ENCODE peak calls at places on chromosomes 6 and 20, in ten cellular contexts. U, C, W, K, S, F, G, J, N and M are unnamed samples.

GRCh38 chr6:1479095-1479494 is 89.7 kb downstream of the FOXF2 start:
- DNase-seq in C (no peak), N (no peak), W (no peak), S (no peak), G (no peak), F (no peak), J (no peak), K (no peak), U (no peak), M (no peak)

GRCh38 chr6:112188906-112189305 is 65.5 kb downstream of the LAMA4 start:
- DNase-seq in G (no peak), U (no peak), N (no peak), W (no peak), J (no peak), S (no peak), K (no peak), C (no peak), F (no peak), M (no peak)

GRCh38 chr6:6384520-6384919 is 64.1 kb upstream of the F13A1 start:
- DNase-seq in F (no peak), C (no peak), J (no peak), K (no peak), N (no peak), S (no peak), G (no peak), U (no peak), W (no peak), M (no peak)

GRCh38 chr20:48682529-48683385 is 145.0 kb downstream of the PREX1 start:
- DNase-seq in J (no peak), S (peak), K (peak), G (peak), U (peak), N (peak), C (peak), W (no peak), F (no peak), M (peak)

GRCh38 chr20:4227085-4227821 is 211.9 kb upstream of the RNF24 start:
- DNase-seq in J (no peak), U (peak), C (no peak), N (no peak), S (peak), F (no peak), G (no peak), K (no peak), W (peak), M (no peak)

GRCh38 chr6:3390698-3391097 is 66.2 kb downstream of the SLC22A23 start:
- DNase-seq in W (peak), F (peak), N (peak), S (peak), C (peak), K (peak), J (peak), G (no peak), U (peak), M (no peak)

GRCh38 chr6:157928428-157928827 is 53.2 kb upstream of the SYNJ2 start:
- DNase-seq in G (no peak), W (no peak), F (no peak), K (no peak), N (no peak), S (no peak), U (no peak), C (no peak), J (no peak), M (peak)

GRCh38 chr6:31636698-31637596 is 15.5 kb downstream of the BAG6 start:
- DNase-seq in W (no peak), U (peak), C (no peak), S (no peak), G (no peak), K (no peak), J (no peak), N (no peak), F (no peak), M (peak)

GRCh38 chr6:29763491-29764289 is 40.5 kb downstream of the HLA-F start:
- DNase-seq in W (no peak), U (no peak), J (no peak), S (no peak), G (no peak), N (no peak), F (no peak), K (no peak), C (no peak), M (no peak)

GRCh38 chr6:8539446-8539845 is 104.1 kb upstream of the SLC35B3 start:
- DNase-seq in J (no peak), C (no peak), N (no peak), G (no peak), F (peak), S (no peak), W (peak), U (no peak), K (no peak), M (no peak)

GRCh38 chr6:26031595-26032386 is 55.4 kb upstream of the HFE start:
- DNase-seq in U (peak), F (peak), S (peak), G (peak), J (peak), W (peak), K (peak), N (peak), C (peak), M (peak)

GRCh38 chr20:9498322-9498721 is 16.1 kb upstream of the LAMP5 start:
- DNase-seq in F (no peak), U (no peak), N (no peak), G (no peak), S (no peak), W (peak), J (no peak), C (no peak), K (no peak), M (no peak)

GRCh38 chr20:23582293-23582692 is 14.0 kb upstream of the CST9L start:
- DNase-seq in G (no peak), U (no peak), J (peak), W (no peak), S (no peak), C (no peak), F (no peak), K (no peak), N (no peak), M (no peak)

GRCh38 chr6:13528777-13529343 is 41.5 kb upstream of the GFOD1 start:
- DNase-seq in J (peak), C (no peak), G (no peak), K (no peak), N (no peak), F (no peak), S (no peak), W (no peak), U (no peak), M (no peak)

GRCh38 chr6:157110620-157111019 is 212.7 kb downstream of the TMEM242 start:
- DNase-seq in W (peak), G (no peak), U (no peak), K (no peak), N (no peak), S (no peak), F (no peak), J (no peak), C (no peak), M (no peak)

GRCh38 chr6:155303361-155303870 is 10.9 kb downstream of the TFB1M start:
- DNase-seq in U (no peak), C (no peak), K (no peak), G (no peak), F (no peak), W (no peak), N (no peak), J (no peak), S (no peak), M (no peak)

GRCh38 chr20:35093245-35093884 is 758 bp upstream of the TRPC4AP start:
- DNase-seq in C (no peak), J (no peak), K (no peak), W (peak), S (peak), F (no peak), U (no peak), G (no peak), N (no peak), M (no peak)

GRCh38 chr6:90483116-90483839 is 103.6 kb downstream of the MAP3K7 start:
- DNase-seq in U (no peak), J (no peak), F (no peak), W (no peak), S (no peak), C (no peak), N (no peak), G (no peak), K (no peak), M (no peak)

GRCh38 chr6:56386717-56387116 is 139.3 kb upstream of the COL21A1 start:
- DNase-seq in W (no peak), F (no peak), S (no peak), U (no peak), C (no peak), K (no peak), J (no peak), N (no peak), G (no peak), M (no peak)

GRCh38 chr20:10863337-10864060 is 189.7 kb upstream of the JAG1 start:
- DNase-seq in J (no peak), G (no peak), C (no peak), N (peak), F (peak), S (peak), K (no peak), U (peak), W (peak), M (no peak)

GRCh38 chr6:159056432-159056831 is 11.6 kb upstream of the TAGAP start:
- DNase-seq in G (no peak), N (no peak), U (no peak), S (no peak), F (no peak), J (no peak), K (no peak), W (no peak), C (no peak), M (no peak)

GRCh38 chr6:131952886-131953509 is 1.8 kb upstream of the CCN2 start:
- DNase-seq in C (no peak), F (no peak), S (no peak), G (no peak), K (no peak), W (no peak), J (no peak), N (no peak), U (no peak), M (no peak)

GRCh38 chr20:3239026-3239866 is at the start of gene SLC4A11:
- DNase-seq in N (peak), S (peak), G (no peak), J (peak), C (peak), F (peak), U (peak), K (no peak), W (peak), M (peak)

GRCh38 chr6:155314773-155315515 is 660 bp upstream of the TFB1M start:
- DNase-seq in S (peak), F (peak), K (peak), N (peak), U (peak), W (peak), C (no peak), J (peak), G (no peak), M (no peak)

GRCh38 chr6:168099201-168100010 is 20.4 kb upstream of the FRMD1 start:
- DNase-seq in W (no peak), N (no peak), J (no peak), S (no peak), G (no peak), C (no peak), F (no peak), U (no peak), K (no peak), M (peak)

GRCh38 chr20:37526238-37526838 is 1.3 kb downstream of the BLCAP start:
- DNase-seq in G (no peak), C (peak), J (peak), N (peak), W (no peak), F (no peak), U (peak), K (peak), S (no peak), M (peak)

GRCh38 chr6:166956444-166957086 is at the start of gene RNASET2:
- DNase-seq in J (peak), W (peak), S (peak), U (peak), K (peak), G (peak), N (peak), F (peak), C (peak), M (peak)
- TF ChIP-seq POLR2A in J (no peak), W (peak), S (peak), U (peak), K (peak), G (peak), N (peak), F (peak), C (peak), M (no peak)

GRCh38 chr6:145814501-145815350 is at the start of gene FBXO30:
- DNase-seq in J (peak), N (peak), U (peak), F (peak), S (peak), K (peak), G (peak), C (peak), W (peak), M (peak)
- TF ChIP-seq POLR2A in J (peak), N (peak), U (peak), F (peak), S (peak), K (no peak), G (peak), C (peak), W (peak), M (peak)

GRCh38 chr20:63035284-63036185 is 28.8 kb upstream of the BHLHE23 start:
- DNase-seq in N (no peak), J (no peak), K (no peak), S (no peak), W (no peak), C (no peak), G (no peak), F (no peak), U (no peak), M (no peak)
- TF ChIP-seq POLR2A in N (no peak), J (no peak), K (no peak), S (no peak), W (no peak), C (no peak), G (no peak), F (no peak), U (no peak), M (no peak)

GRCh38 chr6:75876152-75876551 is 127.1 kb downstream of the MYO6 start:
- DNase-seq in K (no peak), J (no peak), G (no peak), N (no peak), U (no peak), C (no peak), S (no peak), W (no peak), F (no peak), M (no peak)

GRCh38 chr6:75874224-75874623 is 125.2 kb downstream of the MYO6 start:
- DNase-seq in C (no peak), F (no peak), S (no peak), N (no peak), G (no peak), J (no peak), K (no peak), U (no peak), W (no peak), M (no peak)

DNA sequence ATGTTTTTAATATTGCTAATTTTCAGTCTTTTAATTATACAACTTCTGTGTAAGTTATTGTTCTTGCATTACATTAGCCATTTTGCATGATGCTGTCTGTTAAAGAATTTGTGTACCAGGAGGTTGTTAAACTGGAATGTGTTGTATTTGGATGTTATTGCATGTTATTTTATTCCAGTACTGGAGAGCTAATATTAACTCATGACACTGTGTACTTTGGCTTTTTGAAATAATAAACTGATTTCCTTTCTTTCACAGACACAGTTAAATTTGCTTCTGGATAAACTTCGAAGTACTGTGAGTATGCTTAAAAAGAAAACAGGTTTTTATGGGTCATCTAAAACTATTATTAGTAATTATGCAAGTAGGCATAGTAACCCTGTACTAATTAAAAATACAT is 121.3 kb downstream of the MYO6 start:
- DNase-seq in K (no peak), N (no peak), U (no peak), J (no peak), C (no peak), F (no peak), S (no peak), G (no peak), W (no peak), M (no peak)
- TF ChIP-seq POLR2A in K (no peak), N (no peak), U (no peak), J (no peak), C (no peak), F (no peak), S (no peak), G (no peak), W (no peak), M (no peak)

DNA sequence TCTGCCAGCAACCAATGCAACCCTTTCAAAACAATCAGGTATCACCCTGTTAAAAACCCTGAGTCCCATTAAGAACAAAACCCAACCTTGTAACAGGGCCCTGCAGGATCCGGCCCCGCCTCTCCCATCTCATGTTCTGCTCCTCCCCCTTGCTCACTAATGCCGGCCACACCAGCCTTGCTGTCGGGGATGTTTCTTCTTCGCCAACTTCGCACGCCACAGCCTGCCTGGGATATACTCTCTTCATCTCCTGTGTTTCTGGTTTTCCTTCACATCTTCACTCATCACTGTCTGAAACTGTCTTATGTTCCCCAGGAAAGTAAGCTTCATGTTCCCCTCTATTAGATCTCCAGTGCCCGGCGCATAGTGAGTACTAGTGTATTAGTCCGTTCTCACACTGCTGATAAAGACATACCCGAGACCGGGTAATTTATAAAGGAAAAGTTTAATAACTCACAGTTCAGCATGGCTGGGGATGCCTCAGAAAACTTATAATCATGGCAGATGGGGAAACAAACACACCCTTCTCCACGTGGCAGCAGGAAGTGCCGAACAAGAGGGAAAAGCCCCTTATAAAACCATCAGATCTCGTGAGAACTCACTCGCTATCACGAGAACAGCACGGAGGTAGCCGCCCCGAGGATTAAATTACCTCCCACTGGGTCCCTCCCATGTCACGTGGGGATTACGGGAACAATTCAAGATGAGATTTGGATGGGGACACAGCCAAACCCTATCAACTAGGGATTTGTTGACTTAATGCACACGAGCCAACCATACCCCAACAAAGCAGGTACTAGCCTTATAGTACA is 5.1 kb downstream of the TP53RK start:
- DNase-seq in K (peak), U (peak), F (no peak), N (peak), C (peak), G (peak), J (peak), S (no peak), W (no peak), M (peak)
- TF ChIP-seq POLR2A in K (no peak), U (no peak), F (no peak), N (no peak), C (no peak), G (no peak), J (no peak), S (no peak), W (no peak), M (no peak)

GRCh38 chr20:18587665-18588553 is at the start of gene DTD1:
- DNase-seq in J (peak), W (peak), K (peak), S (peak), N (peak), G (peak), C (peak), U (peak), F (peak), M (peak)
- TF ChIP-seq POLR2A in J (no peak), W (peak), K (no peak), S (peak), N (peak), G (no peak), C (peak), U (peak), F (peak), M (peak)

GRCh38 chr20:50193851-50194830 is 3.5 kb downstream of the CEBPB start:
- DNase-seq in N (no peak), K (no peak), C (no peak), F (no peak), U (peak), W (peak), J (no peak), G (peak), S (no peak), M (no peak)
- TF ChIP-seq POLR2A in N (no peak), K (peak), C (no peak), F (no peak), U (no peak), W (no peak), J (no peak), G (peak), S (no peak), M (no peak)

GRCh38 chr6:129709909-129710721 is at the start of gene ARHGAP18:
- DNase-seq in J (peak), K (peak), F (peak), U (peak), C (peak), S (peak), N (peak), G (peak), W (peak), M (peak)
- TF ChIP-seq POLR2A in J (no peak), K (no peak), F (no peak), U (peak), C (peak), S (peak), N (peak), G (peak), W (peak), M (peak)